ENCODE peak calls at places on chromosome 19, in six cellular contexts. T is neural progenitor cell; D is Right ventricle myocardium superior; B is mesothelial cell of epicardium; Z is activated CD4-positive, alpha-beta T cell treated with anti-CD3 and anti-CD28 coated beads, Interleukin-2, amount 10 ng/mL, durations not matched to agents 7 days and 5 days; N is left ventricle myocardium inferior. L is an unnamed sample.

GRCh38 chr19:2187164-2187563 is 23.4 kb downstream of the DOT1L start:
- DNase-seq in B (no peak), T (no peak), Z (no peak), D (no peak), N (no peak), L (no peak)

GRCh38 chr19:33052352-33052972 is 12.2 kb downstream of the RHPN2 start:
- DNase-seq in D (no peak), Z (no peak), T (no peak), N (no peak), B (no peak), L (peak; percentile 34)

GRCh38 chr19:41860419-41861097 is 503 bp downstream of the RPS19 start:
- DNase-seq in D (peak; percentile 65), T (peak; percentile 30), Z (no peak), B (no peak), N (no peak), L (no peak)

GRCh38 chr19:6126335-6126974 is 9.0 kb upstream of the ACSBG2 start:
- DNase-seq in N (no peak), D (no peak), Z (peak; percentile 16), T (peak; percentile 55), B (no peak), L (no peak)

GRCh38 chr19:2720777-2721569 is at the start of gene DIRAS1:
- DNase-seq in T (peak; percentile 60), Z (no peak), D (no peak), B (no peak), N (no peak), L (no peak)

GRCh38 chr19:17240062-17240854 is 5.5 kb downstream of the NR2F6 start:
- DNase-seq in T (no peak), D (no peak), B (no peak), Z (no peak), N (no peak), L (peak; percentile 81)

GRCh38 chr19:46251415-46251814 is 21.9 kb downstream of the IGFL1 start:
- DNase-seq in N (no peak), B (no peak), D (no peak), Z (no peak), T (no peak), L (no peak)

GRCh38 chr19:45863840-45864628 is at the start of gene FOXA3:
- DNase-seq in N (no peak), D (peak; percentile 49), T (peak; percentile 88), Z (peak; percentile 52), B (no peak), L (peak; percentile 85)

GRCh38 chr19:18379803-18380747 is 5.9 kb upstream of the GDF15 start:
- DNase-seq in T (no peak), D (peak; percentile 90), B (no peak), Z (no peak), N (peak; percentile 86), L (peak; percentile 99)

GRCh38 chr19:32662186-32662585 is 12.8 kb downstream of the ANKRD27 start:
- DNase-seq in D (no peak), T (no peak), N (no peak), B (no peak), Z (peak; percentile 25), L (no peak)

GRCh38 chr19:39983695-39984302 is 12.8 kb downstream of the PSMC4 start:
- DNase-seq in T (no peak), N (no peak), Z (no peak), D (no peak), B (no peak), L (no peak)

GRCh38 chr19:54388001-54388802 is 23.5 kb upstream of the LAIR1 start:
- DNase-seq in D (peak; percentile 60), Z (peak; percentile 64), B (no peak), T (no peak), N (peak; percentile 26), L (no peak)

GRCh38 chr19:19443283-19443682 is 37.8 kb downstream of the GATAD2A start:
- DNase-seq in T (no peak), Z (no peak), D (no peak), N (no peak), B (no peak), L (no peak)

GRCh38 chr19:17205237-17206140 is 9.7 kb upstream of the USE1 start:
- DNase-seq in T (peak; percentile 75), D (peak; percentile 75), B (no peak), N (peak; percentile 47), Z (peak; percentile 69), L (peak; percentile 73)

GRCh38 chr19:17385878-17386611 is 8.0 kb downstream of the CCDC194 start:
- DNase-seq in T (peak; percentile 85), B (peak; percentile 65), N (peak; percentile 56), Z (peak; percentile 66), D (peak; percentile 81), L (peak; percentile 67)

GRCh38 chr19:1268392-1269064 is 604 bp upstream of the CIRBP start:
- DNase-seq in T (no peak), D (no peak), N (no peak), B (no peak), Z (no peak), L (peak; percentile 62)

GRCh38 chr19:48969276-48970138 is 4.4 kb downstream of the FTL start:
- DNase-seq in N (no peak), B (no peak), Z (no peak), D (no peak), T (no peak), L (peak; percentile 43)

GRCh38 chr19:21202865-21203494 is 61.1 kb downstream of the ZNF431 start:
- DNase-seq in D (no peak), Z (peak; percentile 50), B (no peak), T (peak; percentile 65), N (no peak), L (no peak)